ENCODE peak calls at places on chromosomes 4 and X, in six cellular contexts. One of them, this sample, is unnamed.

GRCh38 chrX:28586891-28587635 is at the start of gene IL1RAPL1:
- DNase-seq in fibroblast of mammary gland: peak; percentile 31
- DNase-seq in mucosa of descending colon: no peak
- DNase-seq in dorsolateral prefrontal cortex: no peak
- DNase-seq in HFFc6: peak; percentile 9
- DNase-seq in progenitor cell of endocrine pancreas: no peak
- DNase-seq in this sample: no peak

GRCh38 chr4:83996254-83996653 is 460.3 kb downstream of the GPAT3 start:
- DNase-seq in dorsolateral prefrontal cortex: no peak
- DNase-seq in HFFc6: no peak
- DNase-seq in progenitor cell of endocrine pancreas: no peak
- DNase-seq in mucosa of descending colon: no peak
- DNase-seq in fibroblast of mammary gland: no peak
- DNase-seq in this sample: no peak

GRCh38 chr4:102299302-102299701 is 46.0 kb downstream of the SLC39A8 start:
- DNase-seq in mucosa of descending colon: no peak
- DNase-seq in HFFc6: no peak
- DNase-seq in progenitor cell of endocrine pancreas: no peak
- DNase-seq in fibroblast of mammary gland: no peak
- DNase-seq in dorsolateral prefrontal cortex: no peak
- DNase-seq in this sample: no peak

GRCh38 chrX:24225265-24225664 is 75.7 kb downstream of the ZFX start:
- DNase-seq in mucosa of descending colon: no peak
- DNase-seq in HFFc6: no peak
- DNase-seq in dorsolateral prefrontal cortex: no peak
- DNase-seq in fibroblast of mammary gland: no peak
- DNase-seq in progenitor cell of endocrine pancreas: no peak
- DNase-seq in this sample: no peak

GRCh38 chrX:45699158-45699557 is 498.5 kb upstream of the DIPK2B start:
- DNase-seq in fibroblast of mammary gland: peak; percentile 94
- DNase-seq in mucosa of descending colon: no peak
- DNase-seq in HFFc6: peak; percentile 45
- DNase-seq in dorsolateral prefrontal cortex: no peak
- DNase-seq in progenitor cell of endocrine pancreas: no peak
- DNase-seq in this sample: no peak

GRCh38 chrX:97389761-97390192 is 506.1 kb downstream of the RPA4 start:
- DNase-seq in fibroblast of mammary gland: peak; percentile 88
- DNase-seq in HFFc6: peak; percentile 57
- DNase-seq in dorsolateral prefrontal cortex: no peak
- DNase-seq in progenitor cell of endocrine pancreas: no peak
- DNase-seq in mucosa of descending colon: no peak
- DNase-seq in this sample: peak; percentile 14

GRCh38 chr4:73867783-73868182 is 1.4 kb upstream of the CXCL1 start:
- DNase-seq in HFFc6: no peak
- DNase-seq in mucosa of descending colon: peak; percentile 67
- DNase-seq in dorsolateral prefrontal cortex: no peak
- DNase-seq in progenitor cell of endocrine pancreas: no peak
- DNase-seq in fibroblast of mammary gland: no peak
- DNase-seq in this sample: no peak

GRCh38 chr4:90727938-90728337 is 600.7 kb downstream of the CCSER1 start:
- DNase-seq in dorsolateral prefrontal cortex: no peak
- DNase-seq in progenitor cell of endocrine pancreas: no peak
- DNase-seq in fibroblast of mammary gland: no peak
- DNase-seq in HFFc6: no peak
- DNase-seq in mucosa of descending colon: no peak
- DNase-seq in this sample: no peak

GRCh38 chr4:56906534-56906933 is 1.2 kb upstream of the REST start:
- DNase-seq in mucosa of descending colon: no peak
- DNase-seq in dorsolateral prefrontal cortex: no peak
- DNase-seq in fibroblast of mammary gland: no peak
- DNase-seq in progenitor cell of endocrine pancreas: no peak
- DNase-seq in HFFc6: no peak
- DNase-seq in this sample: no peak

GRCh38 chr4:149708513-149709175 is 107.0 kb downstream of the IQCM start:
- DNase-seq in mucosa of descending colon: no peak
- DNase-seq in dorsolateral prefrontal cortex: no peak
- DNase-seq in fibroblast of mammary gland: peak; percentile 48
- DNase-seq in progenitor cell of endocrine pancreas: no peak
- DNase-seq in HFFc6: peak; percentile 60
- DNase-seq in this sample: no peak

GRCh38 chr4:39295784-39296183 is 70.4 kb downstream of the RFC1 start:
- DNase-seq in progenitor cell of endocrine pancreas: no peak
- DNase-seq in dorsolateral prefrontal cortex: no peak
- DNase-seq in HFFc6: no peak
- DNase-seq in fibroblast of mammary gland: no peak
- DNase-seq in mucosa of descending colon: no peak
- DNase-seq in this sample: no peak

GRCh38 chr4:38982356-38983095 is 49.7 kb downstream of the TMEM156 start:
- DNase-seq in mucosa of descending colon: no peak
- DNase-seq in HFFc6: no peak
- DNase-seq in fibroblast of mammary gland: peak; percentile 82
- DNase-seq in progenitor cell of endocrine pancreas: no peak
- DNase-seq in dorsolateral prefrontal cortex: no peak
- DNase-seq in this sample: no peak

GRCh38 chr4:39706334-39706733 is 8.4 kb downstream of the UBE2K start:
- DNase-seq in progenitor cell of endocrine pancreas: no peak
- DNase-seq in fibroblast of mammary gland: peak; percentile 87
- DNase-seq in mucosa of descending colon: peak; percentile 53
- DNase-seq in dorsolateral prefrontal cortex: no peak
- DNase-seq in HFFc6: peak; percentile 73
- DNase-seq in this sample: peak; percentile 36

GRCh38 chr4:7328913-7329638 is 105.7 kb downstream of the PSAPL1 start:
- DNase-seq in progenitor cell of endocrine pancreas: no peak
- DNase-seq in mucosa of descending colon: no peak
- DNase-seq in HFFc6: peak; percentile 70
- DNase-seq in fibroblast of mammary gland: peak; percentile 27
- DNase-seq in dorsolateral prefrontal cortex: peak; percentile 67
- DNase-seq in this sample: peak; percentile 12

GRCh38 chr4:4521069-4521468 is 20.8 kb downstream of the STX18 start:
- DNase-seq in mucosa of descending colon: no peak
- DNase-seq in progenitor cell of endocrine pancreas: no peak
- DNase-seq in fibroblast of mammary gland: no peak
- DNase-seq in HFFc6: no peak
- DNase-seq in dorsolateral prefrontal cortex: no peak
- DNase-seq in this sample: no peak

GRCh38 chr4:4526401-4526800 is 15.4 kb downstream of the STX18 start:
- DNase-seq in mucosa of descending colon: no peak
- DNase-seq in fibroblast of mammary gland: no peak
- DNase-seq in progenitor cell of endocrine pancreas: no peak
- DNase-seq in HFFc6: no peak
- DNase-seq in dorsolateral prefrontal cortex: no peak
- DNase-seq in this sample: no peak

GRCh38 chr4:4521767-4522166 is 20.1 kb downstream of the STX18 start:
- DNase-seq in dorsolateral prefrontal cortex: no peak
- DNase-seq in fibroblast of mammary gland: no peak
- DNase-seq in HFFc6: no peak
- DNase-seq in mucosa of descending colon: no peak
- DNase-seq in progenitor cell of endocrine pancreas: no peak
- DNase-seq in this sample: no peak

GRCh38 chr4:4519296-4519898 is 22.5 kb downstream of the STX18 start:
- DNase-seq in fibroblast of mammary gland: peak; percentile 50
- DNase-seq in HFFc6: peak; percentile 5
- DNase-seq in mucosa of descending colon: no peak
- DNase-seq in progenitor cell of endocrine pancreas: no peak
- DNase-seq in dorsolateral prefrontal cortex: no peak
- DNase-seq in this sample: no peak

DNA sequence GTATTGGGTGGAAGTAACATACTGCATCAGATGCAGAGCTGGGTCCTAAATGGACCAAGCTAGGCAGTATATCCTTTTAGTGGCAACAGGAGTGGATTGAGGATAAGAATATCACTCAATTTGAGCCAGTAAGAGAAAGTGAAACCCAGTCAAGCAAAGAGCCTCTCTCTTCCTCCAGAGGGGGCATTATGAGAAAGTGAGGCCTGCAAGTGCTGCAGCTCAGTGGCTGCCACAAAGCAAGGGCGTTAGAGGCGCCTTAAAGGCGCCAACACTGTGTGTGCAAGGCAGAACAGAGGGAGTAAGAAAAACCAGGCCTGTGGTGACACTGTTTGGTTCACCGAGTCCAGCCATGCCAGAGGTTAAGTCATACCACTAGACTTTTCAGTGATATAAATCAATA is 17.5 kb downstream of the STX18 start:
- DNase-seq in dorsolateral prefrontal cortex: no peak
- DNase-seq in progenitor cell of endocrine pancreas: no peak
- DNase-seq in fibroblast of mammary gland: no peak
- DNase-seq in mucosa of descending colon: no peak
- DNase-seq in HFFc6: no peak
- DNase-seq in this sample: no peak
- TF ChIP-seq CTCF in dorsolateral prefrontal cortex: no peak
- TF ChIP-seq CTCF in progenitor cell of endocrine pancreas: no peak
- TF ChIP-seq CTCF in fibroblast of mammary gland: no peak
- TF ChIP-seq CTCF in mucosa of descending colon: no peak
- TF ChIP-seq CTCF in HFFc6: peak; percentile 16
- TF ChIP-seq CTCF in this sample: no peak

DNA sequence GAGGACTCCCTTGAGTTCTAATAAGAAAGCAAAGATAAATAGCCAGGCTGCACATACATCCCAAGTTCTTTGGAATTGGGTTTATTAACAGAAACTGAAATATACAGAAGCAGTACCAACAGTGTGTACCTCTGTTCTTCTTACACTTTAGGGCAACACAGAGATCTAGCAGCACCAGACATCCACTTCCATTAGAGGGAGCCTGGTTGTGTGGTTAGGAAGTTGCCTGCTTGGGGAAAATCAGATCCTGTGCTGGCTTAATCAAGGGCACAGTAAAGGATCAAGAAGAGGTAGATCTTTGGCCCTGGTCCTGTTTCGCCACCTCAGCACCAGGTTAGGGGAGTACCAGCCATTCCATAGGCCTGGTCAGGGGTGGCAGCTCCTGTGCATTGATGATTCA is 231.1 kb upstream of the ARHGAP24 start:
- DNase-seq in dorsolateral prefrontal cortex: no peak
- DNase-seq in mucosa of descending colon: no peak
- DNase-seq in fibroblast of mammary gland: peak; percentile 10
- DNase-seq in progenitor cell of endocrine pancreas: no peak
- DNase-seq in HFFc6: no peak
- DNase-seq in this sample: no peak
- TF ChIP-seq CTCF in dorsolateral prefrontal cortex: no peak
- TF ChIP-seq CTCF in mucosa of descending colon: no peak
- TF ChIP-seq CTCF in fibroblast of mammary gland: peak; percentile 18
- TF ChIP-seq CTCF in progenitor cell of endocrine pancreas: peak; percentile 29
- TF ChIP-seq CTCF in HFFc6: no peak
- TF ChIP-seq CTCF in this sample: no peak

DNA sequence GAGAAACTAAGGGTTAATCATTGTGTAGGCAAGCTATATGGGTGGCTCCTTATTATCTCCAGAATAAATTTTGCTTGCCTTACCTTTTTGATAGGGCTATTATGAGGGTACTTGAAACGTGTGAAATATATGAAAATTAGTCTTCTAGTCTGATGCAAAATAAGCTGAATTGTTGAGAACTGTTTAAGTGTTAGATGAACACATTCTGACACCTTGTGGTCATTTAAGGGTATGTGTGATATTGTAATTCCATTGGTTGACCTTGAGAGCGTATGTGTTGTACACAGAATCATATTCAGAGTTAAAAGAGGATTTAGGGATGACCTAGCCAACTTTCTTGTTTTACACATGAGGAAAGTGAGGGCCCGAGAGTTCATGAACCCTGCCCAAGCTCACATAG is 44.6 kb upstream of the LINC00632 start:
- DNase-seq in fibroblast of mammary gland: peak; percentile 16
- DNase-seq in progenitor cell of endocrine pancreas: no peak
- DNase-seq in mucosa of descending colon: no peak
- DNase-seq in dorsolateral prefrontal cortex: no peak
- DNase-seq in HFFc6: no peak
- DNase-seq in this sample: no peak
- TF ChIP-seq CTCF in fibroblast of mammary gland: peak; percentile 20
- TF ChIP-seq CTCF in progenitor cell of endocrine pancreas: peak; percentile 66
- TF ChIP-seq CTCF in mucosa of descending colon: no peak
- TF ChIP-seq CTCF in dorsolateral prefrontal cortex: peak; percentile 50
- TF ChIP-seq CTCF in HFFc6: peak; percentile 47
- TF ChIP-seq CTCF in this sample: no peak

DNA sequence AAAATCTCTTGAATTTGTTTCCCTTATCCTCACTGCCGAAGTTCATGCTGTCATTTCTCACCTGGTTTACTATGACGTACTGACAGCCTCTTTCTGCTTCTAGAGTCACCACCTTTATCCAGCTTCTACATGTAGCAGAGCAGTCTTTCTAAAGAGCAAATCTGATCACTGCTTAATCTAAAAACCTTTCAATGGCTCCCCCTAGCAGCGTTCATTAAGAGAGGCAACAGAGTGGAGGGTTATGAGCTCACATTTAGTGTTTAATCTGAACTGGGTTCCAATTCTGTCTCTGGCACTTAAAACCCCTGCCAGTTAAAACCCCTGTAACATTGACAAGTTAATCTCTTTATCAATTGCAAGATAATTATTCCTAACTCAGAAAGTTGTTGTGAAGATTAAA is 4.4 kb downstream of the RBPJ start:
- DNase-seq in mucosa of descending colon: peak; percentile 27
- DNase-seq in fibroblast of mammary gland: peak; percentile 69
- DNase-seq in dorsolateral prefrontal cortex: no peak
- DNase-seq in HFFc6: peak; percentile 50
- DNase-seq in progenitor cell of endocrine pancreas: no peak
- DNase-seq in this sample: no peak
- TF ChIP-seq CTCF in mucosa of descending colon: no peak
- TF ChIP-seq CTCF in fibroblast of mammary gland: peak; percentile 61
- TF ChIP-seq CTCF in dorsolateral prefrontal cortex: peak; percentile 28
- TF ChIP-seq CTCF in HFFc6: peak; percentile 74
- TF ChIP-seq CTCF in progenitor cell of endocrine pancreas: peak; percentile 38
- TF ChIP-seq CTCF in this sample: peak; percentile 47